ENCODE peak calls at places on chromosomes 7 and 10, in seven cellular contexts. G, W, N, T, O, Z and J are unnamed samples. For H3K4me1, the result is how much of the 10 kb centered on the place peaks cover.

GRCh38 chr7:14676896-14677295 is 225.7 kb downstream of the DGKB start:
- DNase-seq in G (no peak), W (no peak), N (no peak), T (no peak), O (no peak), Z (no peak), J (no peak)

GRCh38 chr10:129390147-129390546 is 76.9 kb upstream of the MGMT start:
- DNase-seq in G (no peak), W (no peak), N (no peak), T (no peak), O (no peak), Z (no peak), J (no peak)

GRCh38 chr10:11700539-11700938 is 41.6 kb upstream of the ECHDC3 start:
- DNase-seq in G (no peak), W (no peak), N (no peak), T (no peak), O (no peak), Z (no peak), J (no peak)

GRCh38 chr10:99784025-99784730 is 1.7 kb downstream of the ABCC2 start:
- DNase-seq in G (no peak), W (no peak), N (no peak), T (no peak), O (no peak), Z (no peak), J (no peak)

GRCh38 chr10:50275650-50276235 is 24.4 kb upstream of the ASAH2 start:
- DNase-seq in G (no peak), W (peak), N (peak), T (peak), O (peak), Z (peak), J (no peak)

GRCh38 chr7:126398285-126398684 is 854.5 kb downstream of the GRM8 start:
- DNase-seq in G (no peak), W (no peak), N (no peak), T (no peak), O (no peak), Z (no peak), J (no peak)

GRCh38 chr7:27160147-27160545 is 3.7 kb upstream of the HOXA7 start:
- DNase-seq in G (peak), W (no peak), N (no peak), T (peak), O (peak), Z (peak), J (peak)

GRCh38 chr7:88111136-88111748 is 108.6 kb downstream of the SRI start:
- DNase-seq in G (no peak), W (peak), N (peak), T (no peak), O (no peak), Z (no peak), J (no peak)

GRCh38 chr10:92891885-92892705 is 43.8 kb downstream of the EXOC6 start:
- DNase-seq in G (peak), W (peak), N (peak), T (no peak), O (no peak), Z (peak), J (no peak)

GRCh38 chr10:4174197-4174596 is 389.2 kb upstream of the KLF6 start:
- DNase-seq in G (no peak), W (peak), N (peak), T (no peak), O (no peak), Z (no peak), J (no peak)

GRCh38 chr7:69782917-69783684 is 184.8 kb downstream of the AUTS2 start:
- DNase-seq in G (peak), W (no peak), N (no peak), T (peak), O (no peak), Z (peak), J (no peak)

GRCh38 chr10:92914478-92915066 is 66.3 kb downstream of the EXOC6 start:
- DNase-seq in G (no peak), W (peak), N (peak), T (peak), O (peak), Z (no peak), J (no peak)

GRCh38 chr10:77357611-77358010 is 280.0 kb downstream of the KCNMA1 start:
- DNase-seq in G (no peak), W (no peak), N (no peak), T (no peak), O (no peak), Z (no peak), J (no peak)

GRCh38 chr7:116601426-116601825 is 70.6 kb upstream of the MET start:
- DNase-seq in G (no peak), W (no peak), N (no peak), T (no peak), O (no peak), Z (no peak), J (no peak)

GRCh38 chr10:129971381-129972144 is 7.5 kb upstream of the EBF3 start:
- DNase-seq in G (peak), W (peak), N (peak), T (peak), O (no peak), Z (peak), J (peak)

GRCh38 chr7:517848-518629 is 1.6 kb downstream of the PDGFA start:
- DNase-seq in G (peak), W (peak), N (peak), T (peak), O (no peak), Z (peak), J (peak)

GRCh38 chr10:110993024-110993693 is 73.8 kb downstream of the SHOC2 start:
- DNase-seq in G (no peak), W (no peak), N (no peak), T (no peak), O (no peak), Z (no peak), J (no peak)

GRCh38 chr7:462173-463103 is 57.2 kb downstream of the PDGFA start:
- DNase-seq in G (peak), W (no peak), N (no peak), T (peak), O (no peak), Z (no peak), J (peak)

GRCh38 chr7:4610768-4611467 is 71.2 kb upstream of the FOXK1 start:
- DNase-seq in G (peak), W (peak), N (peak), T (peak), O (peak), Z (peak), J (no peak)

GRCh38 chr7:98418636-98419315 is 17.9 kb upstream of the BAIAP2L1 start:
- DNase-seq in G (no peak), W (no peak), N (no peak), T (no peak), O (no peak), Z (no peak), J (no peak)

GRCh38 chr7:101995121-101995520 is 177.7 kb downstream of the CUX1 start:
- DNase-seq in G (no peak), W (no peak), N (no peak), T (no peak), O (no peak), Z (no peak), J (no peak)

GRCh38 chr7:17725761-17726160 is 214.5 kb downstream of the SNX13 start:
- DNase-seq in G (no peak), W (no peak), N (no peak), T (no peak), O (no peak), Z (no peak), J (no peak)

GRCh38 chr10:6200588-6201510 is 1.9 kb upstream of the PFKFB3 start:
- DNase-seq in G (peak), W (peak), N (peak), T (peak), O (no peak), Z (peak), J (peak)

GRCh38 chr7:34057956-34058355 is 152.6 kb downstream of the BMPER start:
- DNase-seq in G (no peak), W (no peak), N (no peak), T (no peak), O (no peak), Z (no peak), J (no peak)

GRCh38 chr7:91436655-91437054 is 172.4 kb downstream of the FZD1 start:
- DNase-seq in G (no peak), W (no peak), N (peak), T (no peak), O (no peak), Z (no peak), J (no peak)

GRCh38 chr7:90597527-90597871 is 1.4 kb downstream of the CDK14 start:
- DNase-seq in G (no peak), W (no peak), N (no peak), T (no peak), O (no peak), Z (no peak), J (no peak)

GRCh38 chr10:76624470-76624869 is 1013.1 kb downstream of the KCNMA1 start:
- DNase-seq in G (no peak), W (no peak), N (no peak), T (no peak), O (no peak), Z (no peak), J (no peak)

GRCh38 chr10:100827819-100828743 is 82.7 kb downstream of the PAX2 start:
- DNase-seq in G (peak), W (peak), N (peak), T (peak), O (peak), Z (no peak), J (no peak)

GRCh38 chr7:508461-509170 is 11.0 kb downstream of the PDGFA start:
- DNase-seq in G (peak), W (no peak), N (no peak), T (no peak), O (no peak), Z (no peak), J (peak)

GRCh38 chr7:151148319-151149259 is 18.9 kb downstream of the GBX1 start:
- DNase-seq in G (no peak), W (no peak), N (no peak), T (no peak), O (no peak), Z (no peak), J (no peak)

GRCh38 chr7:76047305-76047810 is 442 bp downstream of the STYXL1 start:
- DNase-seq in G (no peak), W (no peak), N (no peak), T (no peak), O (no peak), Z (no peak), J (no peak)

GRCh38 chr7:3549598-3549997 is 248.5 kb downstream of the SDK1 start:
- DNase-seq in G (no peak), W (no peak), N (no peak), T (no peak), O (no peak), Z (no peak), J (no peak)

GRCh38 chr7:3548815-3549214 is 247.8 kb downstream of the SDK1 start:
- DNase-seq in G (no peak), W (no peak), N (peak), T (no peak), O (no peak), Z (no peak), J (no peak)

GRCh38 chr7:3544202-3544601 is 243.2 kb downstream of the SDK1 start:
- DNase-seq in G (no peak), W (no peak), N (peak), T (no peak), O (no peak), Z (no peak), J (no peak)
- TF ChIP-seq CTCF in G (no peak), W (no peak), N (peak), T (no peak), O (no peak), Z (no peak), J (no peak)

GRCh38 chr10:124743188-124744046 is 761 bp downstream of the FAM53B start:
- DNase-seq in G (peak), W (peak), N (peak), T (no peak), O (peak), Z (peak), J (peak)

GRCh38 chr10:124740374-124741280 is 3.6 kb downstream of the FAM53B start:
- DNase-seq in G (peak), W (no peak), N (peak), T (peak), O (peak), Z (peak), J (peak)

GRCh38 chr10:124742418-124743187 is 1.6 kb downstream of the FAM53B start:
- DNase-seq in G (peak), W (peak), N (peak), T (no peak), O (peak), Z (peak), J (no peak)

GRCh38 chr10:124741281-124741921 is 2.8 kb downstream of the FAM53B start:
- DNase-seq in G (peak), W (peak), N (peak), T (peak), O (peak), Z (peak), J (peak)

DNA sequence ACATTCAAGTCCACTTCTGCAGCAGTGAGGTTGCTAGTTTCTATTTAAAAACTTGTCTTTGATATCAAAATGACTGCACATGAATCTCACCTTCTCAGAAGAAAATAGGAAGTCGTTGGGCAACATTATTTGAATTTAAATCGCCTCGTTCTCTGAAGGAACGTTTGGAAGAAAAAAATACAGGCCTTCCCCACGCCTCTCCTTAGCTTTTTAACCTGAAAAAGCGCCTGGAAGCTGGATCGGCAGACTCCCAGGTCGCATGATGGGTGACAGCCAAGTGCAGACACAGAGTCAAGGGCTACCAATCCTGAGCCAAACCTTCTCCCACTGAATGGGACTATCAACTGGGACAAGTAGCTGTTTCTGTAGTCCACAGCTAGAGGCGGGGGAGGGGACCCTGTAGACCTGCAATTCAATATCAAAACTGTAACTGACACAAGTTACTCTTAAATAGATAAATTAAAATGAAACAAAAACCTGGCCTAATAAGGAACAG is 2.2 kb downstream of the FAM53B start:
- DNase-seq in G (peak), W (no peak), N (no peak), T (no peak), O (peak), Z (peak), J (no peak)
- H3K4me1 ChIP-seq in G (half or more), W (under half), N (half or more), T (under half), O (half or more), Z (under half), J (half or more)

DNA sequence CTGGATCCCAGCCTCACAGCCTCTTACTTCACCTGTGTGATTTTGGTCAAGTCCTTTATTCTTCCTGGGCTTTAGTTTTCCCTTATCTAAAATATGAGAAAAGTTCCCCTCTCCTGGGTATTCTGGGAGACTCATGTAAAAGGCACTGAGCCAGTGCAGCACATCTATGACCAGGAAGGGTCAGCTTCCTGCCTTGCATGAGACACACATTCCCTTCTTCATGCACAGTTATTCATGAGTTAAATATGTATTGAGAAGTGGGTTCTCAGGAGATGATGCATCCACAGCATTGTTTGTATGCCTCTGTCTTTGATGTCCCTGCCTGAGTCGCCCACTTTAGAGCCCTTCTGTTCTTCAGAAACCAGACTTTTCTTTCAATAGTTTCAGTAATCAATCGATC is 33.3 kb downstream of the EGFR start:
- DNase-seq in G (no peak), W (no peak), N (no peak), T (no peak), O (no peak), Z (no peak), J (no peak)
- H3K4me3 ChIP-seq in G (no peak), W (no peak), N (no peak), T (no peak), O (no peak), Z (no peak), J (no peak)

DNA sequence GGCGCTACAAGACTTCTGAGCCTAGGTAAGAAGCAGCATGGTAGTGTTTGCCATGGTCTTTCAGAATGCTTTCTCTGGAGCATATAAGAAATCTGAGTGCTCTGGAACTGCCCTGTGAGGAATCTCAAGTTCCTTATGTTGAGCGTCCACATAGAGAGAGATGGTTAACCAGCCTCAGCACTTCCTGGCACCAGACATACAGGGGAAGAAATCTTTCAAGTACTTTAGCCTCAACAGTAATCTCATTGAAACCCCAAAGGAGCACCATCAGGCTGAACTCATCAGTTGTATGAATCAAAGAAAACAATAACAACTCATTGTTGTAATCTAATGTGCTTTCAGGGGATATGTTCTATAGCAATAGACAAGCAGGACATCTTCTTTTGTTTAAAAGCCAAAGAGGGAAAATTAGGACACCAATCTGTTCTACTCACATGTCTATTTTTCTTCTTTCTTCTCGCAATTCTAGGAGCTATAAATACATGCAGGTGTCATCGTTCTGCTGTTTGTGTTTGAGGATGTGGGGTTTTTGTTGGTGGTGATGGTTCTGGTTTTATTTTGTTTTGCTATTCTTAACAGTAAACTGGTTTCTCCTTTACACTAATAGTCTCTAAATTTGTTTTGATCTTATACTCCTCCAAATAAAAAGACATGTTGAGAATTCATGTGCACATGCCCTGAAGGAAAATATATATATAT is 1145.0 kb upstream of the LRRN3 start:
- DNase-seq in G (no peak), W (no peak), N (no peak), T (no peak), O (no peak), Z (no peak), J (no peak)
- TF ChIP-seq CTCF in G (no peak), W (no peak), N (no peak), T (no peak), O (no peak), Z (no peak), J (no peak)

GRCh38 chr10:86969421-86970041 is 1.2 kb downstream of the ADIRF start:
- DNase-seq in G (peak), W (no peak), N (no peak), T (no peak), O (peak), Z (peak), J (no peak)
- H3K4me1 ChIP-seq in G (half or more), W (under half), N (under half), T (under half), O (half or more), Z (under half), J (under half)

DNA sequence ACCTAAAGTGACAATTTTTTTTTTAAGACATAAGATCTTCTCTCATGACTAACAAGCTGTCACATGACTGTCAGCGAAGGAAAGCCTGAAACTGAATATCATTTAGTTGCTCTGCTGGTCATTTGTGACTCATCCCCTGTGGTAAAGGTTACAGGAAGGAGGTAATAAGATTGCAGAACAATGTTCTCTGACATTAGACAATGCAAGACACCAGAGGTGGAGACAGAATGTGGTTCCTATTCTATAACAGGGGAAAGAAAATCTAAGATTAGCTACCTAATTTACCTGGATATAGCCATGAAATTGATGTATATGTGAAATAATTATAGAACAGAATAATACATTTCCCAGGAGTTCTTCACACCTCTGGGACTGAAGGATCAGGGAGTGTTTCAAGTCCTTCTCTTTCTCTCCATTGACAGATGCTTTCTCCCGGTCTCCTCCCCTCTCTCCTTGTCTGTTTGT is 47.7 kb downstream of the LRGUK start:
- DNase-seq in G (no peak), W (no peak), N (no peak), T (no peak), O (no peak), Z (no peak), J (no peak)
- H3K4me3 ChIP-seq in G (no peak), W (no peak), N (no peak), T (no peak), O (no peak), Z (no peak), J (no peak)

DNA sequence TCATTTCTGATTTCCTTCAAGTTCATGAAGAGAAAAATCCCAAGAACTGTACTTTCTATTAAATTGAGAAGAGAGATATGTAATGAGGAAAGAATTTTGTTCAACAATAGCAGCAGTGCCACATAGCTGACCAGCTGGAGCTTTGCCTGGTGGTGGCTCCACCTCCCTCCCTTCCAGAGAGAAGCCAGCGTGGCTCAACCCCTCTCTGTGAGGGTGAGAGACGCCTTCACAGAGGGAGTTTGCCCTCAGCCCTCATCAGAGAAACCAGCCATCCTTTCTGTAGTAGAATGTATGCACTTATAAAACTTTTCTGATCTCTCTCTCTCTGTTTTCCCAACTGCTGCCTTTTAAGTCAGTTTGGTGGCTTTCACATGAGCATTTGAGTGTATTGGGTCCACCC is 20.5 kb upstream of the COL1A2 start:
- DNase-seq in G (peak), W (peak), N (peak), T (peak), O (no peak), Z (peak), J (peak)
- TF ChIP-seq CTCF in G (no peak), W (peak), N (no peak), T (no peak), O (no peak), Z (no peak), J (no peak)

GRCh38 chr7:28990200-28990960 is 32.2 kb upstream of the TRIL start:
- DNase-seq in G (no peak), W (no peak), N (peak), T (peak), O (no peak), Z (peak), J (no peak)

GRCh38 chr7:28988818-28989595 is 30.9 kb upstream of the TRIL start:
- DNase-seq in G (peak), W (no peak), N (no peak), T (peak), O (no peak), Z (peak), J (no peak)

GRCh38 chr7:28988091-28988490 is 30.0 kb upstream of the TRIL start:
- DNase-seq in G (no peak), W (no peak), N (no peak), T (no peak), O (no peak), Z (no peak), J (no peak)

GRCh38 chr7:28986723-28987122 is 28.6 kb upstream of the TRIL start:
- DNase-seq in G (no peak), W (no peak), N (no peak), T (no peak), O (no peak), Z (peak), J (no peak)

GRCh38 chr7:28989596-28989980 is 31.5 kb upstream of the TRIL start:
- DNase-seq in G (no peak), W (no peak), N (no peak), T (no peak), O (no peak), Z (no peak), J (no peak)
- H3K4me1 ChIP-seq in G (under half), W (under half), N (under half), T (under half), O (under half), Z (under half), J (under half)